ENCODE peak calls at places on chromosomes 1 and 21, in six cellular contexts. H, O, Q, E, F and P are unnamed samples. For H3K9me3, the result is how much of the 10 kb centered on the place peaks cover.

GRCh38 chr1:88976235-88976634 is 16.2 kb downstream of the KYAT3 start:
- DNase-seq in O (peak), Q (no peak), F (no peak), H (no peak), E (no peak), P (no peak)

GRCh38 chr1:65939636-65940035 is 146.9 kb downstream of the PDE4B start:
- DNase-seq in F (no peak), Q (no peak), H (no peak), O (no peak), E (no peak), P (no peak)

GRCh38 chr1:30511563-30512252 is 211.7 kb downstream of the MATN1 start:
- DNase-seq in E (no peak), H (no peak), Q (peak), F (no peak), O (no peak), P (no peak)

GRCh38 chr1:233016798-233017197 is 66.4 kb downstream of the NTPCR start:
- DNase-seq in E (no peak), F (no peak), O (no peak), Q (no peak), H (no peak), P (peak)

GRCh38 chr1:99766378-99766800 is at the start of gene FRRS1:
- DNase-seq in Q (peak), O (peak), H (peak), E (peak), F (peak), P (peak)

GRCh38 chr1:111620412-111620971 is 903 bp downstream of the RAP1A start:
- DNase-seq in E (peak), O (peak), Q (no peak), H (no peak), F (no peak), P (no peak)

GRCh38 chr1:110053557-110054428 is 16.7 kb downstream of the ALX3 start:
- DNase-seq in F (peak), O (no peak), E (peak), Q (no peak), H (peak), P (no peak)

GRCh38 chr1:26307363-26307781 is 936 bp upstream of the UBXN11 start:
- DNase-seq in F (no peak), O (no peak), Q (no peak), E (no peak), H (no peak), P (no peak)

GRCh38 chr1:43058545-43059360 is 100.1 kb upstream of the SLC2A1 start:
- DNase-seq in E (no peak), O (peak), Q (peak), F (no peak), H (peak), P (no peak)

GRCh38 chr1:111904478-111905218 is 84.8 kb downstream of the KCND3 start:
- DNase-seq in Q (no peak), H (no peak), E (no peak), F (no peak), O (no peak), P (no peak)

GRCh38 chr1:35223109-35223630 is 30.2 kb upstream of the SFPQ start:
- DNase-seq in E (no peak), Q (no peak), H (no peak), F (no peak), O (no peak), P (no peak)

GRCh38 chr1:181482521-181483083 is 715 bp upstream of the CACNA1E start:
- DNase-seq in F (no peak), H (peak), E (no peak), Q (no peak), O (peak), P (no peak)

GRCh38 chr1:8169364-8170058 is 143.4 kb upstream of the ERRFI1 start:
- DNase-seq in E (peak), Q (peak), F (peak), H (peak), O (peak), P (peak)

GRCh38 chr1:10672376-10673050 is 123.9 kb downstream of the CASZ1 start:
- DNase-seq in Q (no peak), H (no peak), O (no peak), E (no peak), F (no peak), P (no peak)

GRCh38 chr1:78043436-78043835 is 2.3 kb upstream of the GIPC2 start:
- DNase-seq in E (no peak), H (no peak), Q (no peak), O (no peak), F (peak), P (no peak)

GRCh38 chr1:75310067-75310466 is 175.9 kb downstream of the LHX8 start:
- DNase-seq in O (no peak), E (no peak), Q (peak), F (no peak), H (no peak), P (no peak)

GRCh38 chr1:218521414-218522169 is 176.5 kb downstream of the TGFB2 start:
- DNase-seq in O (peak), F (peak), Q (no peak), E (peak), H (peak), P (no peak)

GRCh38 chr1:204190212-204191211 is 5.8 kb downstream of the KISS1 start:
- DNase-seq in H (no peak), E (no peak), Q (peak), F (no peak), O (no peak), P (no peak)

GRCh38 chr1:56534252-56534651 is 45.1 kb downstream of the PLPP3 start:
- DNase-seq in H (no peak), Q (no peak), E (no peak), F (no peak), O (no peak), P (no peak)

GRCh38 chr1:218592688-218593087 is 247.6 kb downstream of the TGFB2 start:
- DNase-seq in Q (peak), E (no peak), H (no peak), O (peak), F (no peak), P (no peak)

GRCh38 chr1:30192969-30193630 is 530.3 kb downstream of the MATN1 start:
- DNase-seq in E (peak), F (no peak), O (no peak), H (no peak), Q (no peak), P (no peak)

GRCh38 chr1:16111771-16112557 is 38.5 kb upstream of the FAM131C start:
- DNase-seq in Q (peak), O (no peak), E (no peak), F (no peak), H (peak), P (peak)

GRCh38 chr1:33634806-33635205 is 162.4 kb downstream of the ZSCAN20 start:
- DNase-seq in Q (no peak), H (no peak), F (peak), O (no peak), E (peak), P (no peak)

GRCh38 chr1:30696831-30697230 is 26.6 kb downstream of the MATN1 start:
- DNase-seq in H (peak), Q (no peak), E (no peak), F (peak), O (no peak), P (no peak)

GRCh38 chr1:93690921-93691789 is 9.5 kb upstream of the BCAR3 start:
- DNase-seq in H (no peak), Q (no peak), E (no peak), O (no peak), F (no peak), P (no peak)

GRCh38 chr1:93021539-93022134 is 57.4 kb upstream of the MTF2 start:
- DNase-seq in E (no peak), O (no peak), H (no peak), F (no peak), Q (peak), P (no peak)

GRCh38 chr1:64979358-64979757 is 13.0 kb upstream of the JAK1 start:
- DNase-seq in H (no peak), O (no peak), E (no peak), Q (no peak), F (no peak), P (no peak)

GRCh38 chr1:76868154-76868882 is 1.0 kb downstream of the ST6GALNAC5 start:
- DNase-seq in Q (peak), O (peak), H (peak), F (peak), E (no peak), P (no peak)

GRCh38 chr1:4117196-4117595 is 217.1 kb upstream of the C1orf174 start:
- DNase-seq in Q (no peak), E (no peak), H (no peak), F (no peak), O (no peak), P (no peak)
- H3K9me3 ChIP-seq in Q (under half), E (under half), H (under half), F (under half), O (under half), P (half or more)

GRCh38 chr1:173415490-173415889 is 61.6 kb upstream of the PRDX6 start:
- DNase-seq in H (no peak), Q (no peak), F (no peak), E (no peak), O (no peak), P (no peak)
- H3K4me3 ChIP-seq in H (no peak), Q (no peak), F (no peak), E (no peak), O (no peak), P (no peak)

DNA sequence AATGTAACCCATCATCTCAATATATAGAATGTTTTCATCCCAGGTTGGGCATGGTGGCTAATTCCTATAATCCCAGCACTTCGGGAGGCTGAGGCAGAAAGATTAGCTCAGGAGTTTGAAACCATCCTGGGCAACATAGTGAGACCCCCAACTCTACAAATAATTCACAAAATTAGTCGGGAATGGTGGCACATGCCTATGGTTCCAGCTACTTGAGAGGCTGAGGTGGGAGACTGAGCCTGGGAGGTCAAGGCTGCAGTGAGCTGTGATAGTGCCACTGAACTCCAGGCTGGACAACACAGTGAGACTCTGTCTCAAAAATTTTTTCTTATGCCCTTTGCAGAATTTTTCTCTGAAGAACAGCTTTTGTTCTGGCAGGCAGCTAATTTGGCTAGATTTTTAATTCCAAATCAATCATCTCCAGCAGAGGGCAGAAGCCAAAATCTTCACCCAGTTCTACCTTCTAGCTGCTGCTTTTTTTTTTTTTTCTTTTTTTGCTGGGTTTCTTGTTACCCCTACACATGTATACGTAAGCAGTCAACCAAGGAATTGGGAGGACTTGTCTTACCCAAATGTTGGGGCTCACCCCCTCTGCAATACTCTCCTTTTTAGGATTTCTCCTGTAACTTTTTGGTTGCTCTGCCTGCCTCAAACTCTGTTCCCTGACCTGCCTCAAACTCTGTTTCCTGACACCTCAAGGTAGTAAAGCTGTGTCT is 2.7 kb upstream of the RAD54L start:
- DNase-seq in E (no peak), O (no peak), Q (no peak), H (no peak), F (no peak), P (no peak)
- TF ChIP-seq CTCF in E (no peak), O (peak), Q (peak), H (no peak), F (no peak), P (peak)

GRCh38 chr21:33278736-33279135 is 12.6 kb downstream of the IL10RB start:
- DNase-seq in H (no peak), E (no peak), F (no peak), O (no peak), Q (peak), P (no peak)
- H3K9me3 ChIP-seq in H (under half), E (under half), F (under half), O (under half), Q (under half), P (under half)

GRCh38 chr1:51569284-51570062 is 47.4 kb upstream of the OSBPL9 start:
- DNase-seq in O (peak), E (peak), F (peak), H (peak), Q (peak), P (peak)
- H3K4me3 ChIP-seq in O (no peak), E (no peak), F (no peak), H (no peak), Q (no peak), P (no peak)

GRCh38 chr1:212074856-212075255 is 39.3 kb downstream of the DTL start:
- DNase-seq in F (no peak), H (no peak), O (no peak), E (no peak), Q (no peak), P (no peak)

GRCh38 chr1:212074313-212074712 is 38.8 kb downstream of the DTL start:
- DNase-seq in E (no peak), F (no peak), H (no peak), Q (no peak), O (no peak), P (no peak)

GRCh38 chr1:212072047-212072446 is 36.5 kb downstream of the DTL start:
- DNase-seq in E (no peak), Q (no peak), O (no peak), F (no peak), H (no peak), P (no peak)

GRCh38 chr1:212070720-212071302 is 35.3 kb downstream of the DTL start:
- DNase-seq in E (no peak), O (peak), Q (peak), F (no peak), H (no peak), P (peak)

GRCh38 chr1:212073490-212073889 is 37.9 kb downstream of the DTL start:
- DNase-seq in O (no peak), H (no peak), E (no peak), F (no peak), Q (no peak), P (no peak)
- TF ChIP-seq CTCF in O (no peak), H (no peak), E (no peak), F (peak), Q (no peak), P (no peak)

DNA sequence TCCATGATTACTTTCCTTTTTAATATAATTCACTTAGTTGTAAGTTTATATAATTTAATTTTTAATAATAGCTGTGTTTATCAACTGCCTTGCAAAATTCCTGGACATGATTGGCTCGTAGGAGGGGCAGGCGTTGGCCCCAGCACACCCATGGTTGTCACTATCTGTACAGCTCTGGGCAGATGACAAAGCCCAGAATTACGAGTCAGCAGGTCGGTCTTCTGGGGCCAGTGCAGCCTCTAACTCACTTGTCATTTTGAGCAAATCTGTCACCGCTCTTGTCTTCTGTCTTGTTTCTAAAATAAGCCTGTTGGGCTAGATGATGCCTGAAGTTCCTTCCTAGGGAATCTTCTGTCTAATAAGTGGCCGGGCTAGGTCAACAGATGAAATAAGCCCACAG is 21.4 kb upstream of the LRRC38 start:
- DNase-seq in Q (no peak), H (no peak), F (no peak), E (no peak), O (no peak), P (no peak)
- H3K9me3 ChIP-seq in Q (under half), H (under half), F (under half), E (under half), O (under half), P (under half)

GRCh38 chr1:199007423-199007822 is 368.6 kb downstream of the PTPRC start:
- DNase-seq in F (no peak), Q (no peak), O (peak), H (no peak), E (no peak), P (no peak)

GRCh38 chr1:199015799-199016198 is 377.0 kb downstream of the PTPRC start:
- DNase-seq in E (no peak), O (no peak), Q (no peak), F (no peak), H (no peak), P (no peak)

GRCh38 chr1:199009447-199009846 is 370.6 kb downstream of the PTPRC start:
- DNase-seq in Q (no peak), F (no peak), O (no peak), H (no peak), E (no peak), P (no peak)

GRCh38 chr1:199010492-199010891 is 371.7 kb downstream of the PTPRC start:
- DNase-seq in Q (no peak), F (no peak), E (no peak), H (no peak), O (no peak), P (no peak)

DNA sequence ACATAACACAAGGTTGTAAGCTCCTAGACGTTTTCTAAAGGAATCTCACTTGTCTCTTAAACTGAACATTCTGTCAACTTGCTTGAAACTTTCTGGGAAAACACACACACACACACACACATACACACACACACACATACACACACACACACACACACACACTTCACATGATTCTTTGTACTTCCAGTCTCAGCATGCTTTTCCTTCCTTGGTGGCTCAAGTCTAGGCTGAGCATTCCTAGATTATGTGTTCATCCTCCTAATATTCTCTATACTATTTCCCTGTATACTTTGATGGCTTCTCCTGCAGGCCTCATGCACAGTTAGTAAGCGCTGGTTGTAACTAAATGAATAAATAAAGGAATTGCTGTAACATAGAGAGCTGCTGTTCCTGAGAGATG is 372.1 kb downstream of the PTPRC start:
- DNase-seq in Q (peak), F (no peak), O (peak), E (no peak), H (no peak), P (peak)
- H3K4me3 ChIP-seq in Q (no peak), F (no peak), O (no peak), E (no peak), H (no peak), P (no peak)